ENCODE peak calls at places on chromosomes 13 and 19, in ten cellular contexts. O is AG09309; M is lower lobe of right lung; D is fibroblast of pulmonary artery; E is AG09319; S is cardiac fibroblast; A is foreskin fibroblast; V is stomach; B is neural crest cell; U is CD8-positive, alpha-beta T cell. K is an unnamed sample.
A peak's percentile ranks its signal among the peaks of the same experiment; 100 is the strongest.

GRCh38 chr13:29707876-29708543 is 112.5 kb upstream of the SLC7A1 start:
- DNase-seq in O (peak; percentile 10), M (no peak), D (peak; percentile 58), E (peak; percentile 15), S (peak; percentile 69), A (peak; percentile 30), V (peak; percentile 51), B (no peak), U (peak; percentile 29), K (no peak)

GRCh38 chr13:21420706-21421105 is 38.4 kb downstream of the ZDHHC20 start:
- DNase-seq in O (no peak), M (no peak), D (peak; percentile 32), E (no peak), S (peak; percentile 49), A (peak; percentile 25), V (no peak), B (no peak), U (no peak), K (no peak)

GRCh38 chr13:80690208-80690607 is 349.3 kb upstream of the SPRY2 start:
- DNase-seq in O (no peak), M (no peak), D (no peak), E (no peak), S (no peak), A (no peak), V (no peak), B (no peak), U (no peak), K (no peak)

GRCh38 chr13:112690242-112690943 is 555 bp downstream of the ATP11A start:
- DNase-seq in O (no peak), M (peak; percentile 73), D (peak; percentile 35), E (no peak), S (peak; percentile 31), A (no peak), V (peak; percentile 46), B (peak; percentile 41), U (no peak), K (no peak)

GRCh38 chr13:59435024-59435423 is 728.7 kb downstream of the DIAPH3 start:
- DNase-seq in O (no peak), M (no peak), D (no peak), E (no peak), S (no peak), A (no peak), V (no peak), B (no peak), U (no peak), K (no peak)

GRCh38 chr13:25659091-25659502 is 287.3 kb downstream of the ATP8A2 start:
- DNase-seq in O (no peak), M (no peak), D (no peak), E (no peak), S (no peak), A (no peak), V (peak; percentile 36), B (no peak), U (no peak), K (no peak)

GRCh38 chr13:113410472-113411201 is 42.7 kb downstream of the ADPRHL1 start:
- DNase-seq in O (peak; percentile 45), M (peak; percentile 45), D (peak; percentile 15), E (peak; percentile 28), S (peak; percentile 90), A (peak; percentile 91), V (no peak), B (no peak), U (no peak), K (no peak)

GRCh38 chr13:95559100-95559499 is 6.6 kb downstream of the CLDN10 start:
- DNase-seq in O (no peak), M (no peak), D (no peak), E (no peak), S (no peak), A (no peak), V (no peak), B (no peak), U (no peak), K (no peak)

GRCh38 chr19:14770944-14771839 is 7.2 kb downstream of the ADGRE2 start:
- DNase-seq in O (no peak), M (peak; percentile 14), D (no peak), E (no peak), S (no peak), A (no peak), V (no peak), B (no peak), U (no peak), K (no peak)

GRCh38 chr13:99830931-99831330 is 140.6 kb downstream of the ZIC5 start:
- DNase-seq in O (no peak), M (no peak), D (no peak), E (no peak), S (no peak), A (no peak), V (no peak), B (no peak), U (no peak), K (no peak)
- TF ChIP-seq CTCF in O (no peak), M (no peak), D (no peak), E (no peak), S (no peak), A (no peak), V (no peak), B (no peak), U (no peak), K (no peak)

DNA sequence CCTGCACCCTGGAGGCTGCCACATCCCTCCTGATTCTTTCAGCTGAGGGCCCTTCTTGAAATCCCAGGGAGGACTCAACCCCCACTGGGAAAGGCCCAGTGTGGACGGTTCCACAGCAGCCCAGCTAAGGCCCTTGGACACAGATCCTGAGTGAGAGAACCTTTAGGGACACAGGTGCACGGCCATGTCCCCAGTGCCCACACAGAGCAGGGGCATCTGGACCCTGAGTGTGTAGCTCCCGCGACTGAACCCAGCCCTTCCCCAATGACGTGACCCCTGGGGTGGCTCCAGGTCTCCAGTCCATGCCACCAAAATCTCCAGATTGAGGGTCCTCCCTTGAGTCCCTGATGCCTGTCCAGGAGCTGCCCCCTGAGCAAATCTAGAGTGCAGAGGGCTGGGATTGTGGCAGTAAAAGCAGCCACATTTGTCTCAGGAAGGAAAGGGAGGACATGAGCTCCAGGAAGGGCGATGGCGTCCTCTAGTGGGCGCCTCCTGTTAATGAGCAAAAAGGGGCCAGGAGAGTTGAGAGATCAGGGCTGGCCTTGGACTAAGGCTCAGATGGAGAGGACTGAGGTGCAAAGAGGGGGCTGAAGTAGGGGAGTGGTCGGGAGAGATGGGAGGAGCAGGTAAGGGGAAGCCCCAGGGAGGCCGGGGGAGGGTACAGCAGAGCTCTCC is 6.9 kb upstream of the CEACAM5 start:
- DNase-seq in O (no peak), M (no peak), D (no peak), E (no peak), S (no peak), A (no peak), V (peak; percentile 31), B (no peak), U (no peak), K (no peak)
- TF ChIP-seq CTCF in O (no peak), M (no peak), D (no peak), E (no peak), S (no peak), A (no peak), V (no peak), B (no peak), U (no peak), K (peak; percentile 33)

GRCh38 chr19:860481-861098 is 1.1 kb downstream of the CFD start:
- DNase-seq in O (no peak), M (peak; percentile 85), D (peak; percentile 50), E (peak; percentile 51), S (peak; percentile 49), A (peak; percentile 68), V (peak; percentile 59), B (no peak), U (peak; percentile 63), K (no peak)
- TF ChIP-seq CTCF in O (no peak), M (peak; percentile 17), D (no peak), E (no peak), S (no peak), A (no peak), V (no peak), B (no peak), U (no peak), K (peak; percentile 20)

GRCh38 chr19:49430678-49431329 is 5.6 kb downstream of the GFY start:
- DNase-seq in O (no peak), M (no peak), D (no peak), E (no peak), S (no peak), A (no peak), V (no peak), B (no peak), U (no peak), K (no peak)
- TF ChIP-seq CTCF in O (peak; percentile 34), M (no peak), D (peak; percentile 19), E (no peak), S (peak; percentile 7), A (peak; percentile 3), V (no peak), B (peak; percentile 34), U (peak; percentile 26), K (no peak)

DNA sequence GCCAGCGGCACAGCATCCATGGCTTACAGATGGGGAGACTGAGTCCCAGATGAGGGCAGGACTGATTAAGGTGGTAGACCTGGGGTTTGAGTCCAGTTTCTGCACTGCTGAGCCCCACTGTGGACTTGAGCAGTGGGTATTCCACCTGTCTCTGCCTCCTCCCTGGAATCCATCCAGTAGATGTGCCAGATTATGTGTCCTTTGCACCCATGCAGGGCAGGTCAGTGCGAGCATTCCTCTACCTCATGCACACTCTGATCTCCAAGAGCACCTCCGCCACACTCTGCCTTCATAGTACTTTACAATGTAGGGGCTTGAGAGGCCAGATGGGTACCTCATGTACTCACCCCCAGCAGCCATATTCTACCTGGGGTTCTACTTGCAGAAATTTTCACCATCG is 10.0 kb downstream of the ZSCAN22 start:
- DNase-seq in O (no peak), M (no peak), D (no peak), E (no peak), S (no peak), A (no peak), V (no peak), B (no peak), U (no peak), K (no peak)
- TF ChIP-seq CTCF in O (no peak), M (no peak), D (no peak), E (no peak), S (no peak), A (no peak), V (no peak), B (no peak), U (no peak), K (no peak)

K was measured in CD14-positive monocyte.